ENCODE peak calls at places on chromosomes 1 and 21, in eight cellular contexts. J, T, H, S, D, Y, P and U are unnamed samples.

GRCh38 chr21:35563885-35564451 is 496.4 kb downstream of the SETD4 start:
- DNase-seq in J (no peak), T (no peak), D (peak), Y (no peak), H (peak), P (no peak), S (peak), U (no peak)

GRCh38 chr1:190399233-190399632 is 78.4 kb downstream of the BRINP3 start:
- DNase-seq in H (no peak), J (no peak), P (no peak), T (peak), D (no peak), Y (no peak), S (no peak), U (no peak)

GRCh38 chr1:55519937-55520683 is 304.9 kb upstream of the USP24 start:
- DNase-seq in T (no peak), D (no peak), J (no peak), H (no peak), Y (no peak), P (no peak), S (no peak), U (no peak)

GRCh38 chr1:185670187-185670627 is 64.0 kb upstream of the HMCN1 start:
- DNase-seq in D (peak), T (peak), Y (peak), S (peak), P (no peak), J (no peak), H (peak), U (peak)

GRCh38 chr21:43779660-43780059 is 3.6 kb upstream of the CSTB start:
- DNase-seq in J (no peak), S (peak), P (no peak), T (peak), Y (no peak), D (no peak), H (no peak), U (no peak)

GRCh38 chr1:234998174-234998741 is 130.4 kb downstream of the TOMM20 start:
- DNase-seq in H (no peak), P (no peak), S (peak), Y (no peak), J (no peak), T (no peak), D (peak), U (peak)

GRCh38 chr1:23720256-23720995 is 22.8 kb upstream of the ELOA start:
- DNase-seq in J (peak), P (no peak), Y (no peak), S (no peak), H (no peak), D (no peak), T (peak), U (no peak)

GRCh38 chr1:66237722-66238479 is 296.1 kb upstream of the SGIP1 start:
- DNase-seq in P (no peak), Y (no peak), D (no peak), J (no peak), H (no peak), T (no peak), S (no peak), U (no peak)

DNA sequence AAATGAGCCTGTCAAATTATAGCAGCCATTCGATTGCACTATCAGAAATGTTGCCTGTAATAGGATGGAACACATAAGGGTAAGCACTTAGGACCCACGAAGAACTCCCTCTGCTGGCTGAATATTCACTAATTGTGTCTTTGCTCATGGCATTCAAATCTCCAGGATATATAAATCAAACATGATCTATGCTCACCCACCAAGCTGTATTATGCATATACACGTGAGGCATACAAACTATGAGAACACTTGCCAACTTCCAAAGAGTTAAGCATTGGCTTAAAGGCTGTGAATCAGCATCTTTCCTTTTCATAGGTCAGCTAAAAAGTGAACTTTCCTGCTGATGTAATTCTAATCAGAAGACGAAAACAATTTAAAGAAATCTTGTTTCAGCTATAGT is 34.5 kb downstream of the TMPRSS15 start:
- DNase-seq in Y (no peak), S (no peak), D (no peak), P (no peak), J (no peak), H (no peak), T (peak), U (no peak)
- TF ChIP-seq CTCF in Y (no peak), S (peak), D (peak), P (peak), J (no peak), H (no peak), T (peak), U (no peak)

GRCh38 chr1:218284917-218285635 is at the start of gene RRP15:
- DNase-seq in D (peak), S (peak), T (peak), J (peak), P (peak), Y (peak), H (peak), U (peak)

GRCh38 chr1:218275823-218276222 is 9.3 kb upstream of the RRP15 start:
- DNase-seq in Y (no peak), S (no peak), D (no peak), P (no peak), T (no peak), H (no peak), J (no peak), U (no peak)

GRCh38 chr1:218284377-218284916 is 646 bp upstream of the RRP15 start:
- DNase-seq in D (no peak), J (no peak), H (no peak), T (no peak), P (no peak), S (no peak), Y (no peak), U (no peak)

DNA sequence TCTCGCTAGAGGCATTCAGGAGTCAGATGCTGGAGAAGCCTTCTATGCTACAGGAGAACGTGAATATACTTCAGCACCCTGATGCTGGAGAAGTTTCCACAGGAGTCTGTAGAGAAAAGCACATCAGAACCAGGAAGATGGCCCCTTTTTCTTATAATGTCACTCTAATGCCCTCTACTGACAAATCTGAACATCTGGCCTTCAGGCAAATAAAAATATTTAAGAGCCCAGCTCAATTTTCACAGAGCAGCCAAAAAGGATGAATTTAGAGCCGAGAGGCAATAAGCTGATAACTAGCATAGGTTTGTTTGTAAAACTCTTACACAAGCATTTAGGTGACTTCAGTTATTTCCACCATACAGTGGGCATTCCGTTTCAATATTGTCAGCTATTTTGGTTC is 3.8 kb upstream of the RRP15 start:
- DNase-seq in D (no peak), T (peak), Y (no peak), P (no peak), J (no peak), S (no peak), H (no peak), U (no peak)
- TF ChIP-seq CTCF in D (no peak), T (peak), Y (no peak), P (no peak), J (no peak), S (no peak), H (no peak), U (no peak)

DNA sequence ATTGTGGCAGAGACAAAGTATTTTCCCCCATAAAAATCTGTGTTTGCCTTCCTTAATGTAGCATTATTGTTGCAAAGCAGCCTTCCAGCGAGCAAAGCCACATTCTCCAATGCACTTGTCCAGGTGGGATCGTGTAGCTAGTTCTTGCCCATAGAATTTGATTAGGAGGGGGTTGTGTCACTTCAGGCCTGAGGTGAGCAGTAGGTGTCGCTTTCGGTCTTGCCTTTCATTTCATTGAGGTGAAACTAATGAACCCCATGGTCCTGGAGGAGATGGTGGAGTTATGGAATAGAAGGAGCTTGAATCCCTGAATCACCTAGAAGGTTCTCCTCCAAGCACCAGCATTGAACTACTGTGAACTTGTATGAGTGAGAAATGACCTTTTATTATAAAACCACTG is 318.9 kb upstream of the PBX1 start:
- DNase-seq in P (no peak), S (no peak), J (no peak), Y (no peak), T (no peak), D (no peak), H (no peak), U (peak)
- TF ChIP-seq CTCF in P (no peak), S (no peak), J (no peak), Y (no peak), T (peak), D (no peak), H (no peak), U (no peak)

GRCh38 chr1:1264868-1265272 is 8.8 kb downstream of the UBE2J2 start:
- DNase-seq in Y (no peak), P (no peak), D (peak), J (no peak), H (no peak), S (no peak), T (no peak), U (no peak)
- TF ChIP-seq CTCF in Y (no peak), P (no peak), D (peak), J (no peak), H (no peak), S (peak), T (no peak), U (no peak)

DNA sequence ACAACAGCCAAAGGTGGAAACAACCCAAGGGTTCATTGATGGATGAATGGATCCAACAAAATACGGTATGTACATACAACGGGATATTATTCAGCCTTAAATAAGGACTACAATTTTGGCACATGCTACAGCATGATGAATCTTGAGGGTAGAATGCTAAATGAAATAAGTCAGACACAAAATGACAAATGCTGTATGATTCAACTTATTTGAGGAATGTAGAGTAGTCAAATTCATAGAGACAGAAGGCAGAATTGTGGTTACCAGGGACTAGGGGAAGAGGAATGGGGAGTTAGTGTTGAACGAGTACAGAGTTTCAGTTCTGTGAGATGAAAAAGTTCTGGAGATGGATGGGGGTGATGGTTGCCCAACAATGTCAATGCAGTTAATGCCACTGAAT is 118.0 kb upstream of the PAXBP1 start:
- DNase-seq in J (no peak), D (peak), H (no peak), S (no peak), T (no peak), P (no peak), Y (no peak), U (no peak)
- TF ChIP-seq CTCF in J (no peak), D (no peak), H (no peak), S (no peak), T (no peak), P (no peak), Y (no peak), U (no peak)

GRCh38 chr1:228226956-228227791 is 19.3 kb downstream of the OBSCN start:
- DNase-seq in D (peak), Y (no peak), P (no peak), J (no peak), H (no peak), S (peak), T (no peak), U (peak)

GRCh38 chr1:228224198-228225164 is 16.6 kb downstream of the OBSCN start:
- DNase-seq in T (no peak), D (no peak), P (no peak), S (no peak), H (no peak), Y (no peak), J (no peak), U (no peak)

GRCh38 chr1:228225740-228226139 is 17.9 kb downstream of the OBSCN start:
- DNase-seq in P (no peak), D (no peak), Y (no peak), H (no peak), J (no peak), S (no peak), T (no peak), U (no peak)

GRCh38 chr1:228226141-228226874 is 18.5 kb downstream of the OBSCN start:
- DNase-seq in P (no peak), Y (no peak), J (no peak), H (no peak), S (no peak), D (no peak), T (no peak), U (no peak)

GRCh38 chr1:228225165-228225710 is 17.4 kb downstream of the OBSCN start:
- DNase-seq in S (no peak), J (no peak), Y (no peak), T (no peak), D (no peak), P (no peak), H (no peak), U (no peak)
- TF ChIP-seq CTCF in S (no peak), J (no peak), Y (no peak), T (no peak), D (no peak), P (no peak), H (no peak), U (no peak)